ENCODE peak calls at places on chromosomes 11 and 22, in seven cellular contexts. R is gastrocnemius medialis, D is aorta, E is body of pancreas, V is tibial nerve, X is right lobe of liver, P is SK-N-SH. O is an unnamed sample. For H3K36me3, H3K4me1 and H3K9me3, the result is how much of the 10 kb centered on the place peaks cover.

GRCh38 chr22:19859861-19860510 is 5.3 kb upstream of the GNB1L start:
- DNase-seq in P (no peak), R (no peak), D (no peak), V (no peak), E (no peak), X (no peak), O (no peak)

GRCh38 chr11:94151903-94152677 is 23.4 kb downstream of the PANX1 start:
- DNase-seq in D (peak), E (peak), P (peak), X (peak), R (peak), V (no peak), O (no peak)

GRCh38 chr11:65188486-65188885 is 6.8 kb downstream of the CAPN1 start:
- DNase-seq in R (no peak), V (no peak), D (no peak), E (no peak), X (no peak), P (no peak), O (no peak)

GRCh38 chr22:17412232-17412631 is 43.0 kb downstream of the CECR2 start:
- DNase-seq in E (no peak), V (no peak), D (no peak), R (no peak), X (peak), P (no peak), O (no peak)

GRCh38 chr11:58177409-58178054 is 11.3 kb upstream of the OR9Q2 start:
- DNase-seq in D (no peak), R (no peak), V (no peak), P (no peak), X (no peak), E (no peak), O (no peak)

GRCh38 chr11:102384419-102385052 is 37.5 kb downstream of the BIRC2 start:
- DNase-seq in X (no peak), R (no peak), D (no peak), V (no peak), E (no peak), P (peak), O (no peak)

GRCh38 chr22:37212174-37212906 is at the start of gene SSTR3:
- DNase-seq in V (no peak), E (peak), X (peak), R (no peak), P (peak), D (peak), O (no peak)

GRCh38 chr11:45233804-45234170 is 52.4 kb downstream of the SYT13 start:
- DNase-seq in E (no peak), R (no peak), X (no peak), P (no peak), V (no peak), D (no peak), O (no peak)

GRCh38 chr11:113532697-113533424 is 57.7 kb upstream of the DRD2 start:
- DNase-seq in R (peak), V (peak), E (peak), D (peak), X (peak), P (peak), O (peak)

GRCh38 chr11:35116245-35116644 is 22.7 kb upstream of the CD44 start:
- DNase-seq in D (no peak), P (no peak), E (no peak), R (no peak), V (no peak), X (no peak), O (no peak)

GRCh38 chr22:24379536-24379935 is 47.9 kb upstream of the ADORA2A start:
- DNase-seq in E (no peak), D (no peak), R (no peak), P (no peak), X (no peak), V (no peak), O (no peak)

GRCh38 chr11:100619484-100619883 is 67.6 kb upstream of the ARHGAP42 start:
- DNase-seq in V (no peak), D (no peak), X (no peak), E (no peak), R (no peak), P (no peak), O (no peak)

GRCh38 chr11:77250881-77251640 is 50.4 kb downstream of the GDPD4 start:
- DNase-seq in P (no peak), D (no peak), R (no peak), V (no peak), X (no peak), E (no peak), O (no peak)

GRCh38 chr11:77055056-77055680 is 11.6 kb upstream of the CAPN5 start:
- DNase-seq in V (no peak), D (no peak), P (no peak), X (no peak), R (no peak), E (no peak), O (no peak)

DNA sequence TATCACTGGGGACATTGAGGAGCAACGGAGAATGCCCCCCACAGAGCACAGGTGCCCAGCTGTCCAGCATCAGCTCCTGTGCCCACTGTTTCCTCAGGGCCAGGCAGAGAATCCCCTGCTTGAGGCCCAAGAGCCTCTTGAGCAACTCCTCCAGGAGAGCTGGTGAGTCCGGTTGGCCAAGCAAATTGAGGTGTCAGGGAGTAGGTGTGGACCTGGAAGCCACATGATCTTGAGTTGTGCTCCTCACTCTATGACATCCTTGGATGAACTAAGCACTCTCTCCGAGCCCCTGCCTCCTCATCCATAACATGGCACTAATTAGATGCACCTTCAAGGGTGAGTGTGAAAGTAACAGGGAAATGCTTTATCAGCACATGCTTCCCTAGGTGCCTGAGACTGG is 121.3 kb downstream of the DBX1 start:
- DNase-seq in P (no peak), R (no peak), D (no peak), V (no peak), X (no peak), E (no peak), O (no peak)
- H3K36me3 ChIP-seq in P (half or more), R (under half), D (under half), V (under half), X (under half), E (under half), O (under half)

DNA sequence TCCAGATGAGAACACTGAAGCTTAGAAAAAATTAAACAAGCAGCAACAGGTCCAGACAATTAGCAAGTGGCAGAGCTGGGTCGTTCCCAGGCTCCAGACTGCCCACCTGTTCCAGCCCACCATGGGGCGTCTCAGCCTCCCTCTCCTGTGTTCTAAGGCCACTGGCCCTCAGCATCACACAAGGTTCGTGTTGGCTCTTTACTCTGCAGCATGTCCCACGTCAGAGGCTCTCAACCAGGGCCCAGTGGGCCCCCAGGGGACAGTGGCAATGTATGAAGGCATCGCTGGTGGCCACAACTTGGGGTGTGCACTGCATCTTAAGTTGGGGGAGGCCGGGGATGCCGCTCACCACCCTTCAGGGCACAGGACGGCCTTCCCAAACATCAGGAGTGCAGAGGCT is 6.2 kb downstream of the PDGFB start:
- DNase-seq in R (no peak), X (no peak), E (no peak), D (no peak), V (no peak), P (no peak), O (no peak)
- H3K4me1 ChIP-seq in R (half or more), X (under half), E (half or more), D (under half), V (half or more), P (under half), O (under half)

GRCh38 chr11:63623513-63624140 is 9.4 kb upstream of the PLAAT3 start:
- DNase-seq in P (no peak), V (no peak), X (no peak), E (no peak), R (no peak), D (no peak), O (no peak)

GRCh38 chr11:63629426-63629825 is 15.2 kb upstream of the PLAAT3 start:
- DNase-seq in R (no peak), V (no peak), D (no peak), P (no peak), X (no peak), E (no peak), O (no peak)
- H3K9me3 ChIP-seq in R (under half), V (under half), D (under half), P (under half), X (under half), E (under half), O (under half)

GRCh38 chr22:40121463-40121862 is 56.3 kb upstream of the TNRC6B start:
- DNase-seq in D (no peak), V (no peak), P (no peak), R (no peak), X (no peak), E (peak), O (no peak)
- H3K36me3 ChIP-seq in D (under half), V (under half), P (under half), R (under half), X (under half), E (under half), O (under half)

DNA sequence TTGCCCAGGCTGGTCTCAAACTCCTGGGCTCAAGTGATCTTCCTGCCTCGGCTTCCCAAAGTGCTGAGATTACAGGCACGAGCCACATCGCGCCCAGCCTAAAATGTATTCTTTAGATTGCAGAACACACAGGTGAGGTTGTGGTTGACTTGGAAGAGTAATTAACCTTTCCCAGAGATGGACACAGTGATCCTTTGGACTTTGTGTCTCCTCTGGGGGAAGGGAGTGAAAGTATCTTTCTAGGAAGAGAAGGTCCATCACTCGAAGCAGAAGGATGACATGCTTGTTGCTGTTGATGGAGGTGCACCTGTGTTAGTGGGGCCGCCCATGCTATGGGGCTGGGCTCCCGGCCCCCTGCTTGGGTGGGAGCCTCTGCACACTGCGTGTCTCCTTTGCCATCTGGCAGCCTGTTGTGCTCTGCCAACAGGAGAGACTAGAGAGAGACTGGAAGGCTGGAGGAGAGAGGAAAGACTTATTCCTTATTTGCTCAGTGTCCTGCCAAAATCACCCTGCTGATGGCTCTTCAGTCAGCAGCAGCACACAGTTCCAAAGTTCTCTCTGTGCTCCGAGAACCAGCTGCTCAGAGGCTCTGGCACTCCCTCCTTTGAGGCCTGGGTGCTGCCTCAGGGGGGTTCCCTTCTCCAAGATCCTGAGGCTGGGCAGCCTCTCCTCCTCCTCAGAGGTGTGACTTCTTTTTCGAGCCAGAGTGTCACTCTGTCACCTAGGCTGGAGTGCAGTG is 33.1 kb upstream of the CYB5R3 start:
- DNase-seq in P (no peak), E (no peak), R (no peak), X (no peak), V (no peak), D (no peak), O (no peak)
- H3K4me1 ChIP-seq in P (under half), E (under half), R (half or more), X (under half), V (under half), D (under half), O (under half)

DNA sequence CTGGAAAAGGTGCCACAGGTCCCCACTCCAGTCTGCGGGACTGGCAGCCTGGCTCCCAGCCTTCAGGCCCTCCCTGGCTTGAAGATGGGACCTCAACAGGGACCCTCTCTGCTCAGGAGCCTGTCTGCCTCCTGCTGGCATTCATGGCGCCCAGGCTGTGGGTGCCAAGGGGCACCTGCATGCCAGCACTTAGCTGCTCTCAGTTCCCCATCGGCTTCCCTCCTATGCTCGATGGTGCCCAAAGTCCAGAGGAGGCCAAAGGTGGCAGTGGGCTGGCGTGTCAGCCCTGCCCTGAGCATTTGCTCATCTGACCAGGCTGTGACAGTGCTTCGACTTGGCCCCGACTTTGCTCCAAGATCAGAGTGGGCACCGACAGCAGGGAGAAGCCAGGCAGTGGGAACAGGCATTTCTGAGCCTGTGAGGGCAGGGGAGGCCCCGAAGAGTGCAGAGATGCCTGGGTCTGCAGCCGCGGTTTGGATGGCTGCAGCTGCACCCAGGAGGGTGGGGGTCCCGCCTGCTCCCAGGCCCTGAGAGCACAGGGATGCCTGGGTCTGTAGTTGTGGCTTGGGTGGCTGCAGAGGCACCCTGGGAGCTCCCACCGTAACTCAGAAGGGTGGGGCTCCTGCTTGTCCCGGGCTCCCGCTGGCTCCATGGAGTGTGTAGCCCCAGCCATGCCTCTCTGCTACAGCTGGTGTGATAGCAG is 463.6 kb downstream of the TBC1D22A start:
- DNase-seq in V (no peak), D (no peak), R (no peak), E (no peak), P (no peak), X (no peak), O (no peak)
- H3K9me3 ChIP-seq in V (under half), D (under half), R (under half), E (under half), P (under half), X (under half), O (under half)